ENCODE peak calls at places on chromosome 21, in eight cellular contexts. O is hepatocyte; B is lung; G is esophagus squamous epithelium; F is HCT116; U is lower lobe of right lung; V is CD8-positive, alpha-beta memory T cell; T is heart left ventricle. R is an unnamed sample. For H3K4me1, the result is how much of the 10 kb centered on the place peaks cover.

GRCh38 chr21:36642777-36643176 is 56.1 kb upstream of the SIM2 start:
- DNase-seq in V (no peak), B (no peak), O (no peak), U (no peak), T (no peak), G (no peak), F (no peak), R (no peak)

GRCh38 chr21:29621525-29621924 is 318.3 kb downstream of the GRIK1 start:
- DNase-seq in B (no peak), O (no peak), F (no peak), U (no peak), T (no peak), G (no peak), V (no peak), R (no peak)

GRCh38 chr21:25836396-25836795 is 101.6 kb downstream of the GABPA start:
- DNase-seq in F (no peak), B (no peak), O (no peak), G (no peak), T (no peak), U (no peak), V (no peak), R (no peak)

GRCh38 chr21:34881894-34882371 is 167.2 kb downstream of the RUNX1 start:
- DNase-seq in G (no peak), O (no peak), U (no peak), T (no peak), V (no peak), B (no peak), F (no peak), R (peak)

GRCh38 chr21:34995979-34996303 is 53.2 kb downstream of the RUNX1 start:
- DNase-seq in F (no peak), T (no peak), G (no peak), B (no peak), O (no peak), V (no peak), U (no peak), R (no peak)

GRCh38 chr21:27953328-27954045 is 986.6 kb upstream of the ADAMTS5 start:
- DNase-seq in U (no peak), G (no peak), B (no peak), T (no peak), F (no peak), O (no peak), V (no peak), R (no peak)

GRCh38 chr21:45982758-45983731 is 1.5 kb downstream of the COL6A1 start:
- DNase-seq in F (no peak), O (no peak), G (no peak), V (no peak), U (peak), T (peak), B (no peak), R (no peak)

GRCh38 chr21:26966360-26966977 is 419 bp downstream of the ADAMTS5 start:
- DNase-seq in U (peak), V (no peak), F (no peak), B (no peak), G (no peak), T (no peak), O (peak), R (no peak)

GRCh38 chr21:44391345-44392091 is 38.1 kb downstream of the TRPM2 start:
- DNase-seq in B (no peak), O (no peak), T (peak), F (no peak), U (peak), G (no peak), V (no peak), R (no peak)

GRCh38 chr21:9730866-9731265 is 790.5 kb upstream of the TPTE start:
- DNase-seq in O (no peak), G (no peak), U (no peak), V (no peak), F (no peak), T (no peak), B (peak), R (no peak)

GRCh38 chr21:45959182-45959581 is 22.4 kb upstream of the COL6A1 start:
- DNase-seq in B (no peak), G (no peak), O (no peak), F (no peak), V (no peak), U (no peak), T (no peak), R (no peak)

GRCh38 chr21:20882462-20883415 is 115.5 kb upstream of the NCAM2 start:
- DNase-seq in V (no peak), O (peak), B (no peak), U (no peak), F (peak), T (no peak), G (no peak), R (peak)

GRCh38 chr21:46634966-46635323 is 529 bp upstream of the PRMT2 start:
- DNase-seq in B (peak), U (peak), O (peak), T (peak), F (peak), G (no peak), V (no peak), R (peak)

GRCh38 chr21:44255519-44255981 is 6.1 kb downstream of the DNMT3L start:
- DNase-seq in F (no peak), T (no peak), V (no peak), G (no peak), U (peak), B (no peak), O (peak), R (no peak)

DNA sequence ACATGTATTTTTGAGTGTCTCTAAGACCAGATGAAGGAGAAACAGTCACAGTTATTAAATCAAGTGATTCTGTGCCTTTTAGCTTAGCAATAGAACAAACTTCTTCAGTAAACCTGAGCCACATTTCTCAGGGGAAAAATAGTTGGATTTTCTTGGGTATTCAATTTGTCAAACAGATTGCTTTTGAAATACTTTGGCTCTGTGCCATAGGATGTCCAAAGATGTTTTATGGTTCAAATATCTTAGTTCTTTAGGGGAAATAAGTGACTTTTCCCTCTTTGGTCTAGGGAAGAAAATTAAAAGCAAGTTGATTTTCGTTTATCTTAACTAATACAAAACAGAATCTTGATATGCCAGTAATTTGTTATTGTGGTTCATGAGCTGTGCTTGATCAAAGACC is 125.9 kb downstream of the ATP5PO start:
- DNase-seq in G (no peak), F (no peak), B (no peak), U (no peak), O (no peak), T (no peak), V (no peak), R (no peak)
- H3K4me1 ChIP-seq in G (under half), F (under half), B (under half), U (under half), O (under half), T (under half), V (under half), R (under half)

GRCh38 chr21:16418663-16419062 is 688.9 kb downstream of the USP25 start:
- DNase-seq in B (no peak), V (no peak), U (no peak), O (no peak), F (no peak), G (no peak), T (no peak), R (no peak)
- H3K4me3 ChIP-seq in B (no peak), V (no peak), U (peak), O (no peak), F (no peak), G (no peak), T (peak), R (no peak)

GRCh38 chr21:33211732-33212131 is 18.0 kb upstream of the IFNAR2 start:
- DNase-seq in T (no peak), O (no peak), G (no peak), B (no peak), F (no peak), V (no peak), U (no peak), R (no peak)

GRCh38 chr21:33214056-33214455 is 15.7 kb upstream of the IFNAR2 start:
- DNase-seq in V (no peak), U (no peak), F (no peak), O (no peak), B (no peak), T (no peak), G (no peak), R (no peak)

GRCh38 chr21:33208534-33208933 is 21.2 kb upstream of the IFNAR2 start:
- DNase-seq in G (no peak), O (no peak), F (no peak), B (no peak), V (no peak), U (no peak), T (no peak), R (no peak)

GRCh38 chr21:33211305-33211704 is 18.4 kb upstream of the IFNAR2 start:
- DNase-seq in V (no peak), T (no peak), F (no peak), B (no peak), G (no peak), U (no peak), O (no peak), R (no peak)

DNA sequence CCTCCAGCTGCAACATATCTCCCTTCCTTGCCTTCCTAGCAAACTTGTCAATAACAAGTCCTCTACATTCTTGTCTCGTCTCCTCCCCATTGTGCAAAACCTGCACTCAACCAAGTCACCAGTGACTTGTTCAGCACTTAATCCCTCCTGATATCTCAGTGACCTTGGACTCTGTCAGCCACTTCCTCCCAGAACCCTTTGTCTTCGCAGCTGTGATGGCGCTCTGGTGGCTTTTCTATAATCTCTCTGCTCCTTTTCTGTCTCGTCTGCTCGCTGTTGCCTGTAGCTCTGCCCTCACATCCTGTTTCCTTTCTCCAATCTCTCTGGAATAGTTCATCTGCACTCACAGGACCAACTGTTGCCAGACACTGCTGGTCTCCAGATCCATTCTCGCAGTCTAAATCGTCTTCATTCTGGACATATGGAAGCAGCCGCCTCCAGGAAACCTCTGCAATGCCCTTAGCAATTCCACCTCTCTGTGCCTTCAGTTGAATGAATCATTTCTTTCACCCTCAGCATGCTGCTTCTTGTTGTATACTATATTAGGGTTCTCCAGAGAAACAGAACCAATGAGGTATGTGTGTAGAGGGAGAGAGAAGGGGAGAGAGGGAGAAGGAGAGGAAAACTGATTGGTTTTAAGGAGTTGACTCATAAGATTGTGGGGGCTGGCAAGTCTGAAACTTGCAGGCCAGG is 17.4 kb upstream of the IFNAR2 start:
- DNase-seq in O (peak), T (no peak), U (no peak), B (no peak), F (no peak), V (no peak), G (no peak), R (no peak)
- H3K27ac ChIP-seq in O (peak), T (peak), U (peak), B (no peak), F (no peak), V (no peak), G (peak), R (no peak)

DNA sequence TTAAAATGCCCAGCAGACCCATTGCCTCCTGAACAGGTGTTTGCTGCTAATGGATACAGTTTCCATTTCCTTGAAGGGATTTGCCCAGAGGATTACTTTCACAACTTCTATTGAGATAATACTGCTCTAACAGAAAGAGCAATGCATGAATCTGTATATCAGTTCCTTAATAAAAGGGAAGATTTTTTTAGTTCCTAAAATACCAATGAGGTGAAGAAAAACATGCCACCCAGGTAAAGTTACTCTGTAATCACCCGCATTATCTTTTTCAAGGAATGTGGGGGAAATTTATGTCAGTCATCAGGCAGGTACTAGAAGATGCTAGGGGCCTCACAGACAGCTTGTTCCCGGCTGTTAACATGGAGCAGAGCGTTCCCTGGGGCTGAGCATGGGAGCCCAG is 41.1 kb downstream of the KCNJ15 start:
- DNase-seq in U (no peak), B (no peak), V (no peak), F (no peak), T (no peak), G (no peak), O (no peak), R (no peak)
- H3K4me1 ChIP-seq in U (half or more), B (under half), V (under half), F (under half), T (under half), G (half or more), O (under half), R (under half)

GRCh38 chr21:33019516-33019884 is 6.2 kb upstream of the OLIG2 start:
- DNase-seq in T (no peak), V (no peak), U (no peak), F (no peak), G (no peak), B (no peak), O (no peak), R (no peak)
- H3K4me3 ChIP-seq in T (no peak), V (no peak), U (no peak), F (no peak), G (no peak), B (no peak), O (no peak), R (no peak)

GRCh38 chr21:18443085-18443484 is 39.5 kb upstream of the TMPRSS15 start:
- DNase-seq in F (no peak), V (no peak), B (no peak), T (no peak), G (no peak), U (no peak), O (no peak), R (no peak)
- H3K27ac ChIP-seq in F (no peak), V (no peak), B (no peak), T (no peak), G (no peak), U (no peak), O (no peak), R (no peak)

GRCh38 chr21:42467613-42467983 is 28.4 kb downstream of the RSPH1 start:
- DNase-seq in T (no peak), O (no peak), U (no peak), F (no peak), V (no peak), G (no peak), B (no peak), R (no peak)

GRCh38 chr21:42469272-42469671 is 26.8 kb downstream of the RSPH1 start:
- DNase-seq in V (no peak), F (no peak), B (no peak), O (peak), T (no peak), U (no peak), G (no peak), R (no peak)

GRCh38 chr21:42468511-42469131 is 27.4 kb downstream of the RSPH1 start:
- DNase-seq in V (no peak), G (no peak), O (no peak), T (no peak), U (no peak), F (no peak), B (no peak), R (peak)

GRCh38 chr21:42465008-42465878 is 30.8 kb downstream of the RSPH1 start:
- DNase-seq in F (no peak), T (no peak), O (peak), V (no peak), B (no peak), G (no peak), U (no peak), R (no peak)

GRCh38 chr21:42466700-42467612 is 29.1 kb downstream of the RSPH1 start:
- DNase-seq in G (no peak), O (peak), V (no peak), U (no peak), B (no peak), T (no peak), F (peak), R (peak)
- H3K4me1 ChIP-seq in G (under half), O (under half), V (under half), U (under half), B (under half), T (under half), F (under half), R (half or more)

GRCh38 chr21:42524341-42525227 is 10.9 kb downstream of the SLC37A1 start:
- DNase-seq in V (peak), G (no peak), U (peak), F (no peak), B (peak), O (peak), T (peak), R (no peak)

GRCh38 chr21:42523941-42524340 is 10.3 kb downstream of the SLC37A1 start:
- DNase-seq in F (no peak), G (no peak), T (no peak), U (peak), V (no peak), B (no peak), O (peak), R (no peak)

GRCh38 chr21:42526379-42526727 is 12.7 kb downstream of the SLC37A1 start:
- DNase-seq in V (no peak), T (peak), O (peak), G (no peak), B (no peak), F (no peak), U (no peak), R (no peak)

GRCh38 chr21:42525676-42526378 is 12.2 kb downstream of the SLC37A1 start:
- DNase-seq in F (no peak), G (no peak), B (no peak), U (no peak), T (no peak), V (no peak), O (no peak), R (no peak)

GRCh38 chr21:42525228-42525604 is 11.6 kb downstream of the SLC37A1 start:
- DNase-seq in F (no peak), G (no peak), B (no peak), O (peak), V (no peak), U (no peak), T (no peak), R (no peak)
- H3K4me3 ChIP-seq in F (no peak), G (no peak), B (no peak), O (no peak), V (no peak), U (peak), T (peak), R (no peak)

GRCh38 chr21:33424214-33424613 is 21.0 kb downstream of the IFNGR2 start:
- DNase-seq in G (no peak), O (no peak), T (no peak), F (no peak), V (no peak), U (no peak), B (no peak), R (no peak)
- H3K27ac ChIP-seq in G (no peak), O (no peak), T (no peak), F (no peak), V (no peak), U (no peak), B (no peak), R (no peak)

GRCh38 chr21:22711636-22712035 is 1713.4 kb downstream of the NCAM2 start:
- DNase-seq in G (no peak), V (no peak), O (no peak), T (no peak), U (no peak), F (no peak), B (no peak), R (no peak)

DNA sequence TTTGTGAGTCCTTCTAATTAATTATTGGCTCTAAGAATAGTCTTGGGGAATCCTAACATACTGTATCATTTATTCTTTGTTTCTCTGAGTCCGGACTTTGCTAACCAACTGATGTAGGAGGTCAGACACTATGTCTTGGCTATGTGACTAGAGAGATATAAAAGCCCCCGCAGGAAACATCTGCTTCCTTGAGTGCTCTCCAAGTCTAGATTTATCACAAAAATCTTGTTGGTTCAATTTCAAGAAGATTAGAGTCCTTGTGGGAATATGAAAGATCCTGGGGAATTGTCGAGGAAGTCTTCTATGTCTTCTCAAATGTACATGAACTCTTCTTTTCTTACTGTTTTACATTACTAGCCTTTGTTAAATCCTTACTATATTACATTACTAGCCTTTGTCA is 1712.5 kb downstream of the NCAM2 start:
- DNase-seq in V (no peak), F (no peak), U (no peak), T (no peak), B (no peak), G (no peak), O (no peak), R (no peak)
- H3K4me1 ChIP-seq in V (under half), F (under half), U (under half), T (under half), B (under half), G (under half), O (under half), R (under half)

R was measured in PC-9.